ENCODE peak calls at places on chromosome 10, in seven cellular contexts. K is upper lobe of right lung, W is mesendoderm, G is heart right ventricle, R is endodermal cell, A is heart left ventricle, L is SK-N-SH. Z is an unnamed sample.

GRCh38 chr10:50740351-50740688 is 584 bp downstream of the ASAH2B start:
- DNase-seq in K (no peak), W (no peak), G (peak; percentile 5), R (no peak), A (peak; percentile 30), L (no peak), Z (peak; percentile 6)

GRCh38 chr10:30820282-30820991 is 190.9 kb upstream of the LYZL2 start:
- DNase-seq in K (no peak), W (no peak), G (no peak), R (no peak), A (no peak), L (peak; percentile 48), Z (no peak)

GRCh38 chr10:132418520-132419416 is 21.8 kb downstream of the PWWP2B start:
- DNase-seq in K (peak; percentile 90), W (peak; percentile 95), G (no peak), R (peak; percentile 96), A (no peak), L (peak; percentile 49), Z (peak; percentile 49)

GRCh38 chr10:93198401-93199175 is 124.9 kb downstream of the CYP26A1 start:
- DNase-seq in K (no peak), W (peak; percentile 86), G (no peak), R (peak; percentile 84), A (no peak), L (no peak), Z (peak; percentile 30)

GRCh38 chr10:113566888-113567287 is 14.0 kb downstream of the HABP2 start:
- DNase-seq in K (no peak), W (no peak), G (no peak), R (no peak), A (no peak), L (no peak), Z (no peak)

GRCh38 chr10:69929575-69929974 is 123.1 kb upstream of the MACROH2A2 start:
- DNase-seq in K (no peak), W (no peak), G (no peak), R (peak; percentile 62), A (no peak), L (no peak), Z (no peak)

GRCh38 chr10:70084189-70084588 is 31.5 kb downstream of the MACROH2A2 start:
- DNase-seq in K (no peak), W (no peak), G (no peak), R (no peak), A (no peak), L (no peak), Z (no peak)

GRCh38 chr10:62761115-62761514 is 43.4 kb upstream of the ADO start:
- DNase-seq in K (no peak), W (no peak), G (no peak), R (no peak), A (no peak), L (no peak), Z (no peak)

GRCh38 chr10:58588673-58589265 is 76.1 kb downstream of the BICC1 start:
- DNase-seq in K (no peak), W (peak; percentile 22), G (no peak), R (peak; percentile 90), A (no peak), L (no peak), Z (peak; percentile 59)

GRCh38 chr10:23481351-23481961 is 42.6 kb downstream of the OTUD1 start:
- DNase-seq in K (no peak), W (no peak), G (no peak), R (no peak), A (no peak), L (no peak), Z (no peak)

GRCh38 chr10:113680172-113681111 is 730 bp downstream of the CASP7 start:
- DNase-seq in K (peak; percentile 71), W (no peak), G (peak; percentile 26), R (no peak), A (peak; percentile 46), L (no peak), Z (no peak)

GRCh38 chr10:132396495-132397035 is 435 bp upstream of the PWWP2B start:
- DNase-seq in K (peak; percentile 89), W (peak; percentile 66), G (peak; percentile 58), R (peak; percentile 82), A (peak; percentile 75), L (peak; percentile 96), Z (peak; percentile 86)

GRCh38 chr10:107611101-107611500 is 446.6 kb upstream of the SORCS1 start:
- DNase-seq in K (no peak), W (no peak), G (no peak), R (no peak), A (no peak), L (no peak), Z (no peak)

GRCh38 chr10:110918633-110919348 is at the start of gene BBIP1:
- DNase-seq in K (no peak), W (peak; percentile 100), G (no peak), R (no peak), A (no peak), L (peak; percentile 89), Z (no peak)

GRCh38 chr10:42975558-42976352 is 101.1 kb upstream of the RET start:
- DNase-seq in K (no peak), W (no peak), G (no peak), R (peak; percentile 66), A (peak; percentile 16), L (peak; percentile 44), Z (no peak)

GRCh38 chr10:82267014-82267413 is 392.0 kb downstream of the NRG3 start:
- DNase-seq in K (no peak), W (no peak), G (no peak), R (no peak), A (no peak), L (no peak), Z (no peak)
- H3K4me3 ChIP-seq in K (no peak overlapping the region), W (no peak overlapping the region), G (no peak overlapping the region), R (no peak overlapping the region), A (no peak overlapping the region), L (no peak overlapping the region), Z (no peak overlapping the region)

DNA sequence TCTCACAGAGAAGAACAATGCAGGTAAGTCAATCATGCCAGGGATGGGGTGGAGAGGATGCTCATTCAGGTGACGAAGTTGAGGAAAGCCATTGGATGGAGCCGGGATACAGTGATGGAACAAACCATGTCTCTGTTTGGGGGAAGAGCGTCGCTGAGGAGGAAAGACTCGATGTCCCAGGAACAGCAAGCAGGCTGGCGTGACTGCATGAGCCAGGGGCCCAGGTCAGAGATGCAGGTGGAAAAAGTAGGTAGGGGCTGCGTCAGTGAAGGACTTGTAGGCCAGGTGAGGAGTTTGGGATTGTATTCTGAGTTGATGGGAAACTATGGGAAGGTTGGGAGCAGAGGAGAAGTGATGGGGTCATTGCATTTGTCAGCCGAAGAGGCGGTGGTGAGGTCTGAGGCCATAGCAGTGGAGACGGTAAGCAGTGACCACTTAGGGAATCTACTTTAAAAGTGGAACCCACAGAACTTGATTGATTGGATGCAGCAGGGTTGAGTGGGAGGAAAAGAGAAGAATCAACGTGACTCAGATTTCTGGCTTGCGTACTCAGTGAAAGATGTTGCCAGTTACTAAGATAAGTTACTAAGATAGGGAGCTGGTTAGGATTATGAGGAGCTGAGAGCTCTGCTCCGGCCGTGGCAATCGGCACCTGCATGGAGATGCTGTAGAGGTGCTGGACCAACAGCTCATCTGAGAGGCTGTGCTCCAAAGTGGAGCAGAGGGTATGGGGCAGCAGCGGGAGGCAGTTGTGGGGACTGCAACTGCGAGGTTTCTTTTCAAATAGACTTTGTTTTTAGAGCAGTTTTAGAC is 12.5 kb upstream of the IL2RA start:
- DNase-seq in K (no peak), W (no peak), G (no peak), R (no peak), A (no peak), L (peak; percentile 17), Z (no peak)
- H3K4me1 ChIP-seq in K (peaks cover 22% of the 10 kb centered on the region), W (no peaks in the 10 kb centered on the region), G (peaks cover 21% of the 10 kb centered on the region), R (no peaks in the 10 kb centered on the region), A (no peaks in the 10 kb centered on the region), L (no peaks in the 10 kb centered on the region), Z (no peaks in the 10 kb centered on the region)

GRCh38 chr10:33381391-33381790 is 46.9 kb upstream of the NRP1 start:
- DNase-seq in K (no peak), W (no peak), G (no peak), R (no peak), A (no peak), L (no peak), Z (no peak)
- H3K4me3 ChIP-seq in K (no peak overlapping the region), W (no peak overlapping the region), G (no peak overlapping the region), R (no peak overlapping the region), A (no peak overlapping the region), L (no peak overlapping the region), Z (no peak overlapping the region)

GRCh38 chr10:131021967-131022366 is 289.6 kb downstream of the TCERG1L start:
- DNase-seq in K (no peak), W (no peak), G (no peak), R (no peak), A (no peak), L (no peak), Z (no peak)

GRCh38 chr10:131022981-131023380 is 288.5 kb downstream of the TCERG1L start:
- DNase-seq in K (peak; percentile 13), W (peak; percentile 59), G (no peak), R (no peak), A (no peak), L (no peak), Z (no peak)

GRCh38 chr10:131020775-131021174 is 290.7 kb downstream of the TCERG1L start:
- DNase-seq in K (peak; percentile 41), W (no peak), G (no peak), R (no peak), A (no peak), L (no peak), Z (no peak)

GRCh38 chr10:131022369-131022768 is 289.2 kb downstream of the TCERG1L start:
- DNase-seq in K (peak; percentile 53), W (no peak), G (no peak), R (no peak), A (no peak), L (no peak), Z (no peak)

DNA sequence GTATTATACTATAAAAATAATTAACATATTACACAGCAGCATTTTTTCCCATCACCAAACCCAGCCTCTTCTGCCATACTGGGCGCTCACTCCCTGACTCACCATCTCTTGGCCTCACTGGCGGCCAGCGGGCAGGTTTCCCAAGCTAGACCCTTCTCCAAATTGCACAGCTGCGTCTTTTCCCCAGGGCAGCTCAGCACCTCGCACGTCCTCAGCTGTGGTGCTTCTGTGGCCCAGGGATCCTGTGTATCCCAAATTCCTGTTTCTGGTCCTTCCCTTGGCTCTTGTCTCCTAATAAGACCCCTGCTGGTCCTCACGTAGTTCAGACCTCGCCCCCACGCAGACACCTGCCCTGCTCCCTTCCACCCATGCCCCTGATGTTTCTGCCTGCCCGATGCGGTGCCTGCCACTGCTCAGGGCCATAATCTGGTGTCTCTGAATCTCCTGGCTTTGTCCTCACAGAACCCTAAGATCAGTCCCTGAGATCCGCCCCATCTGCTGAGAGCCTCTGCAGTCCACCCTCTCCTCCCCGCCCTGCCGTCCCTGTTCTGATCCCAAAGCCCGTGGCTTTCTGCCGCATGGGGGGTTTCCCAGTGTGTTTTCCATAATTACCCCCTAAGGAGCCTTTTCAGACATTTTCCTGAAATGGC is 290.1 kb downstream of the TCERG1L start:
- DNase-seq in K (peak; percentile 40), W (no peak), G (no peak), R (no peak), A (no peak), L (no peak), Z (no peak)
- H3K4me1 ChIP-seq in K (no peaks in the 10 kb centered on the region), W (peaks cover 4% of the 10 kb centered on the region), G (no peaks in the 10 kb centered on the region), R (peaks cover 6% of the 10 kb centered on the region), A (no peaks in the 10 kb centered on the region), L (no peaks in the 10 kb centered on the region), Z (no peaks in the 10 kb centered on the region)

DNA sequence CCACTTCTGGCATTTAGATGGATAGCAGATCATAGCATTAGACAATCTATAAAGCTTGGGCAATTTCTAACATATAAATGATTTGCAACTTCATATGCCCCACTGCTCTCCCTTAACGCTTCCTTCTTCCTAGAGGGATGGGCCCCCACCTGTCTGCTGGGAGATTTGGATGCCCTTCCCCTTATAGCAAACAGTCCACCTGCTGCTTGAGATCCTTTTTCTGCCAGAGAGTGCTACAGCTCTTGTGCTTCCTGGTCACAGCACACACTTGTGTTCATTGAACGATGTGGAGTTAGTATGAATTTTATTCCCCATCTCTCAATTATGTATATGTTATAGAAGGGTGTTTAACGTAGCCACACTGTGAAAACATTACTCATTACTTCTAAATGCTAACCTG is 10.4 kb upstream of the PCGF5 start:
- DNase-seq in K (no peak), W (no peak), G (no peak), R (no peak), A (no peak), L (no peak), Z (no peak)
- H3K4me3 ChIP-seq in K (no peak overlapping the region), W (no peak overlapping the region), G (no peak overlapping the region), R (no peak overlapping the region), A (no peak overlapping the region), L (no peak overlapping the region), Z (no peak overlapping the region)

Z was measured in neural progenitor cell.